ENCODE peak calls at places on chromosomes 5 and 9, in nine cellular contexts. L is stomach, G is testis, Z is A549, C is sigmoid colon, X is Peyer's patch, B is uterus, E is transverse colon, S is IMR-90. U is an unnamed sample.

GRCh38 chr9:126062158-126062929 is 264.3 kb upstream of the MVB12B start:
- DNase-seq in G (no peak), C (no peak), X (no peak), B (no peak), S (no peak), L (no peak), Z (no peak), E (no peak), U (no peak)

GRCh38 chr9:108636023-108636422 is 219.8 kb downstream of the ACTL7B start:
- DNase-seq in G (no peak), B (no peak), C (no peak), S (no peak), Z (peak; percentile 5), E (no peak), L (no peak), X (no peak), U (no peak)

GRCh38 chr5:127959152-127959764 is 124.3 kb upstream of the SLC12A2 start:
- DNase-seq in X (peak; percentile 73), Z (peak; percentile 85), L (peak; percentile 70), C (peak; percentile 83), G (peak; percentile 29), S (peak; percentile 92), B (peak; percentile 66), E (peak; percentile 83), U (peak; percentile 79)

GRCh38 chr9:91405343-91406077 is 18.1 kb downstream of the NFIL3 start:
- DNase-seq in X (no peak), C (no peak), S (no peak), B (no peak), Z (no peak), E (no peak), L (no peak), G (peak; percentile 32), U (no peak)

GRCh38 chr9:132698989-132699388 is 28.7 kb downstream of the GTF3C4 start:
- DNase-seq in X (no peak), L (peak; percentile 88), S (no peak), Z (no peak), C (no peak), E (peak; percentile 48), B (no peak), G (no peak), U (no peak)

GRCh38 chr5:57004800-57005199 is 52.9 kb upstream of the MIER3 start:
- DNase-seq in E (no peak), X (no peak), G (no peak), Z (peak; percentile 24), S (no peak), B (no peak), C (no peak), L (no peak), U (no peak)

GRCh38 chr9:136093995-136094881 is 851 bp downstream of the NACC2 start:
- DNase-seq in Z (peak; percentile 81), B (peak; percentile 84), X (peak; percentile 80), E (peak; percentile 74), S (peak; percentile 31), L (peak; percentile 69), C (peak; percentile 96), G (peak; percentile 77), U (peak; percentile 71)

GRCh38 chr9:98142182-98142924 is 23.3 kb upstream of the TRIM14 start:
- DNase-seq in B (no peak), S (no peak), L (peak; percentile 91), C (no peak), X (peak; percentile 92), E (peak; percentile 93), G (peak; percentile 50), Z (peak; percentile 24), U (peak; percentile 79)

GRCh38 chr5:69450116-69450515 is 35.2 kb downstream of the MARVELD2 start:
- DNase-seq in L (no peak), C (no peak), S (peak; percentile 96), X (no peak), E (no peak), B (no peak), Z (peak; percentile 42), G (no peak), U (no peak)

GRCh38 chr9:102779341-102779740 is 215.8 kb upstream of the CYLC2 start:
- DNase-seq in L (no peak), B (no peak), Z (no peak), X (no peak), G (no peak), E (no peak), S (no peak), C (no peak), U (no peak)

GRCh38 chr9:78261403-78262001 is 25.6 kb downstream of the CEP78 start:
- DNase-seq in L (no peak), X (no peak), Z (peak; percentile 36), C (no peak), E (no peak), S (peak; percentile 55), B (no peak), G (no peak), U (no peak)

GRCh38 chr9:71446499-71447411 is 321.6 kb downstream of the CEMIP2 start:
- DNase-seq in S (peak; percentile 46), Z (peak; percentile 48), E (peak; percentile 20), G (peak; percentile 73), C (no peak), B (no peak), X (peak; percentile 46), L (peak; percentile 27), U (peak; percentile 35)

GRCh38 chr9:116151966-116152381 is 1.6 kb upstream of the PAPPA start:
- DNase-seq in G (no peak), L (no peak), X (no peak), C (no peak), E (no peak), B (no peak), Z (peak; percentile 93), S (peak; percentile 94), U (no peak)

GRCh38 chr9:135890190-135890861 is 17.0 kb downstream of the CAMSAP1 start:
- DNase-seq in G (no peak), B (no peak), L (peak; percentile 3), Z (no peak), X (no peak), C (no peak), E (no peak), S (no peak), U (no peak)

GRCh38 chr5:87410941-87411340 is 1.8 kb downstream of the CCNH start:
- DNase-seq in X (no peak), B (no peak), E (no peak), L (no peak), Z (no peak), G (no peak), C (no peak), S (peak; percentile 80), U (no peak)
- H3K4me3 ChIP-seq in X (no peak overlapping the region), B (no peak overlapping the region), E (no peak overlapping the region), L (peak overlapping the region; percentile 60), Z (peak overlapping the region; percentile 69), G (no peak overlapping the region), C (no peak overlapping the region), S (no peak overlapping the region), U (no peak overlapping the region)

DNA sequence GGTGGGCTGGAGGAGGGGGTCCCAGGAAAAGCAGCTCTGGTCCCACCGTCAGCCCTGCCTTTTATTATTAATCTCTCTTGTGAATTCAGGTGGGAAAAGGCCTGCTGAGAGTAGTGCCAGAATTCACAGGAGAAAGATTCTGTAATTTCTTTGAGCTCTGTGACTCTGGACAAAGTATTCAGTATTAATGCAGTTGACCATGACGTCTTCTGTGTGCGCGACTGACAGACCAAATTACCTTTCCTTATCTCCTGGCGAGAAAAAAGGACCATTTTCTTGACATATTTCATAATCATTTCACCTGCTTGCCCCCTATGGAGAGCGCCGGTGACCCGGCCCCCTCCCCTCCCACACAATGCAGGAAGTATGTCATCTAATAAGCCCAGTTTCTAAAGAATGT is 26.8 kb upstream of the GRHPR start:
- DNase-seq in E (no peak), S (no peak), X (no peak), B (no peak), Z (no peak), C (no peak), L (no peak), G (no peak), U (no peak)
- H3K27ac ChIP-seq in E (no peak overlapping the region), S (no peak overlapping the region), X (no peak overlapping the region), B (no peak overlapping the region), Z (no peak overlapping the region), C (no peak overlapping the region), L (no peak overlapping the region), G (no peak overlapping the region), U (no peak overlapping the region)

DNA sequence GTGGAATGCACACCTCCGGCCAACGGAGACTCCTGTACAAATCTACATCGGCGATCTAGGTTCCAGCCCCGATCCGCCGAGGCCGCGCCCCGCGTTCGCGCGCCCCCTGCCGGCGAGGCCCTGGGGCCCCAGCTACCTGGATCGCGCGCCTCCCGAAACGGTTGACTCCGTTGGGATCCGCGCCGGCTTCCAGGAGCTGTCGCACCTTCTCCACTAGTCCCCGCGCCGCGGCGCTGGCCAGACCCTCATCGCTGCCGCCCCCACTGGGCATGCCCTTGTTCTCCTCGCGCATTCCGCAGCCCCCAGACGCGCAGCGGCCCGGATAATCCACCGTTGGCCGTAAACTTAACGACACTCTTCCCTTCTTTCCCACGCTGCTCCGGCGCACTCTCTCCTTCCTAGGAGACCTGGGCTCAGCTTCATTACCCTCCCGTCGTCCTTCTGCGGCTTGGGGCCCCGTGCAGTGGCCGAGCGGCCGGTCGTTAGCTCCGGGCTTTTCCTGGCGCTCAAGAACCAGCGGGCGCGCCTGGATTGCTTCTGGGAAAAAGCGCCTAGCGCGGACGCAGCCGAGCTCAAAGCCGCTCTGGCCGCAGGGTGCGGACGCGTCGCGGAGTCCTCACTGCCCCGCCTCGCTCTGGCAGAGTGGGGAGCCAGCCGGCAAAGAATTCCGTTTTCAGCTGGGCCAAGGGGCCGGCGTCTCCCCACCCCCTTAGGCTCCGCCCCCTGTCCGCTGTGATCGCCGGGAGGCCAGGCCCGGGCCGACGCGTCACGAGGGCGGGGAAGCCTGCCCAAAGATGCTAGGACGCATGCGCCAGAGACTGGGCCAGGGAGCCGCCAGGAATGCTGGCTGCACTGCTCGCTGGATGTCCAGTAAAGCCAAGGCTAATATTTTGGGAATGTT is at the start of gene CDKN2B:
- DNase-seq in B (peak; percentile 90), G (peak; percentile 95), E (peak; percentile 97), S (peak; percentile 94), Z (no peak), X (peak; percentile 96), L (peak; percentile 96), C (peak; percentile 97), U (peak; percentile 94)
- TF ChIP-seq POLR2A in B (peak; percentile 48), G (no peak), E (peak; percentile 95), S (peak; percentile 97), Z (no peak), X (peak; percentile 91), L (no peak), C (peak; percentile 21), U (peak; percentile 70)

GRCh38 chr5:155938051-155938450 is 388.9 kb upstream of the SGCD start:
- DNase-seq in L (no peak), Z (no peak), B (no peak), X (no peak), S (no peak), C (no peak), E (no peak), G (no peak), U (no peak)

GRCh38 chr5:155936520-155937406 is 390.2 kb upstream of the SGCD start:
- DNase-seq in Z (no peak), X (no peak), L (no peak), C (no peak), S (no peak), E (no peak), B (no peak), G (peak; percentile 50), U (no peak)

GRCh38 chr5:155943516-155944407 is 383.2 kb upstream of the SGCD start:
- DNase-seq in E (peak; percentile 50), X (peak; percentile 76), S (peak; percentile 70), C (no peak), G (peak; percentile 71), Z (peak; percentile 70), L (no peak), B (peak; percentile 20), U (peak; percentile 77)

GRCh38 chr5:155935723-155936122 is 391.2 kb upstream of the SGCD start:
- DNase-seq in X (no peak), Z (no peak), C (no peak), S (no peak), E (no peak), G (no peak), B (no peak), L (no peak), U (no peak)

GRCh38 chr5:155941340-155941739 is 385.6 kb upstream of the SGCD start:
- DNase-seq in X (no peak), S (no peak), G (no peak), L (no peak), E (no peak), C (no peak), Z (no peak), B (no peak), U (no peak)
- H3K4me3 ChIP-seq in X (no peak overlapping the region), S (no peak overlapping the region), G (no peak overlapping the region), L (no peak overlapping the region), E (no peak overlapping the region), C (no peak overlapping the region), Z (no peak overlapping the region), B (no peak overlapping the region), U (no peak overlapping the region)